ENCODE peak calls at places on chromosomes 2 and 18, in nine cellular contexts. F is heart right ventricle, H is mesenchymal stem cell, L is A673, B is testis, J is transverse colon, O is fibroblast of lung, M is adrenal gland, G is left ventricle myocardium inferior. N is an unnamed sample.
A peak's percentile ranks its signal among the peaks of the same experiment; 100 is the strongest.

GRCh38 chr2:200578778-200579177 is 7.0 kb upstream of the AOX1 start:
- DNase-seq in F (no peak), H (peak; percentile 45), L (peak; percentile 48), B (no peak), J (no peak), O (peak; percentile 13), M (peak; percentile 35), G (no peak), N (no peak)

GRCh38 chr2:185222311-185222710 is 516.3 kb upstream of the FSIP2 start:
- DNase-seq in F (no peak), H (no peak), L (no peak), B (no peak), J (no peak), O (peak; percentile 25), M (no peak), G (no peak), N (no peak)

GRCh38 chr2:45458909-45459563 is 152.0 kb downstream of the SRBD1 start:
- DNase-seq in F (no peak), H (peak; percentile 58), L (peak; percentile 25), B (no peak), J (peak; percentile 26), O (peak; percentile 77), M (peak; percentile 25), G (no peak), N (no peak)

GRCh38 chr18:66795011-66795410 is 191.1 kb upstream of the CDH19 start:
- DNase-seq in F (no peak), H (peak; percentile 17), L (peak; percentile 12), B (no peak), J (no peak), O (peak; percentile 88), M (no peak), G (no peak), N (no peak)

GRCh38 chr18:10259934-10260333 is 194.5 kb upstream of the APCDD1 start:
- DNase-seq in F (no peak), H (no peak), L (no peak), B (no peak), J (no peak), O (peak; percentile 42), M (no peak), G (no peak), N (no peak)

GRCh38 chr2:129248183-129248582 is 731.3 kb upstream of the RAB6C start:
- DNase-seq in F (no peak), H (peak; percentile 23), L (peak; percentile 15), B (no peak), J (no peak), O (peak; percentile 68), M (no peak), G (no peak), N (no peak)

GRCh38 chr2:82839046-82839445 is 1620.0 kb downstream of the SUCLG1 start:
- DNase-seq in F (no peak), H (peak; percentile 1), L (no peak), B (no peak), J (no peak), O (peak; percentile 18), M (no peak), G (no peak), N (no peak)

GRCh38 chr2:231604101-231604684 is 11.5 kb downstream of the TEX44 start:
- DNase-seq in F (no peak), H (no peak), L (no peak), B (peak; percentile 48), J (peak; percentile 61), O (no peak), M (no peak), G (peak; percentile 46), N (no peak)

GRCh38 chr2:197092431-197092830 is 165.9 kb upstream of the PGAP1 start:
- DNase-seq in F (no peak), H (peak; percentile 92), L (peak; percentile 90), B (peak; percentile 48), J (peak; percentile 20), O (peak; percentile 75), M (peak; percentile 57), G (no peak), N (no peak)

GRCh38 chr2:178397002-178397605 is 53.9 kb downstream of the PRKRA start:
- DNase-seq in F (no peak), H (peak; percentile 66), L (peak; percentile 61), B (no peak), J (no peak), O (peak; percentile 26), M (no peak), G (no peak), N (no peak)

GRCh38 chr2:26652361-26653041 is 11.3 kb upstream of the CIB4 start:
- DNase-seq in F (no peak), H (peak; percentile 95), L (peak; percentile 62), B (peak; percentile 17), J (peak; percentile 13), O (no peak), M (peak; percentile 42), G (no peak), N (no peak)

GRCh38 chr2:149431337-149431736 is 101.0 kb downstream of the LYPD6 start:
- DNase-seq in F (no peak), H (peak; percentile 71), L (no peak), B (no peak), J (no peak), O (peak; percentile 28), M (no peak), G (no peak), N (no peak)

DNA sequence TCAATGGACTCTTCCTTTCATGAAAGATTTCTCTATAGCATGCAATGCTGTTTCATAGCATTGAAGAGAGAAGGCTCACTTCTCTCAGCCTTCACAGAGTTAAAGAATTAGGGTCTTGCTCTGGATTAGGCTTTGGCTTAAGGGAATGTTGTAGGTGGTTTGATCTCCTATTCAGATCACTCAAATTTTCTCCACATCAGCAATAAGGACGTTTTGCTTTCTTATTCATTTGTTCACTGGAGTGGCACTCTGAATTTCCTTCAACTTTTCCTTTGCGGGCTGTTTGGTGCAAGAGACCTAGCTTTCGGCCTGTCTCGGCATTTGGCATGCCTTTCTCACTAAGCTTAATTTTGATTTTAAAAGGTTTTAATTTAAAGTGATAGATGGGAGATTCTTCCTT is 131.6 kb downstream of the RBMS1 start:
- DNase-seq in F (no peak), H (no peak), L (no peak), B (no peak), J (no peak), O (no peak), M (no peak), G (no peak), N (no peak)
- H3K4me1 ChIP-seq in F (peaks cover 82% of the 10 kb centered on the region), H (peaks cover 9% of the 10 kb centered on the region), L (peaks cover 47% of the 10 kb centered on the region), B (peaks cover 3% of the 10 kb centered on the region), J (peaks cover 7% of the 10 kb centered on the region), O (peaks cover 9% of the 10 kb centered on the region), M (peaks cover 49% of the 10 kb centered on the region), G (peaks cover 96% of the 10 kb centered on the region), N (no peaks in the 10 kb centered on the region)

GRCh38 chr2:150482111-150482510 is 5.4 kb downstream of the RND3 start:
- DNase-seq in F (no peak), H (peak; percentile 45), L (no peak), B (no peak), J (no peak), O (no peak), M (no peak), G (no peak), N (no peak)

GRCh38 chr2:150483532-150483931 is 3.9 kb downstream of the RND3 start:
- DNase-seq in F (no peak), H (no peak), L (no peak), B (no peak), J (no peak), O (no peak), M (no peak), G (no peak), N (no peak)

GRCh38 chr2:150480971-150481830 is 6.3 kb downstream of the RND3 start:
- DNase-seq in F (no peak), H (no peak), L (no peak), B (no peak), J (no peak), O (no peak), M (no peak), G (no peak), N (no peak)

GRCh38 chr2:150484006-150484405 is 3.5 kb downstream of the RND3 start:
- DNase-seq in F (no peak), H (no peak), L (no peak), B (no peak), J (no peak), O (no peak), M (no peak), G (no peak), N (no peak)

GRCh38 chr2:150482667-150483260 is 4.7 kb downstream of the RND3 start:
- DNase-seq in F (no peak), H (peak; percentile 52), L (no peak), B (no peak), J (no peak), O (no peak), M (no peak), G (no peak), N (no peak)
- H3K4me1 ChIP-seq in F (peaks cover 56% of the 10 kb centered on the region), H (no peaks in the 10 kb centered on the region), L (peaks cover 21% of the 10 kb centered on the region), B (peaks cover 4% of the 10 kb centered on the region), J (peaks cover 57% of the 10 kb centered on the region), O (peaks cover 12% of the 10 kb centered on the region), M (peaks cover 68% of the 10 kb centered on the region), G (peaks cover 90% of the 10 kb centered on the region), N (no peaks in the 10 kb centered on the region)

GRCh38 chr2:159497857-159498256 is 118.5 kb downstream of the BAZ2B start:
- DNase-seq in F (no peak), H (no peak), L (peak; percentile 14), B (no peak), J (no peak), O (no peak), M (no peak), G (no peak), N (no peak)
- H3K4me1 ChIP-seq in F (no peaks in the 10 kb centered on the region), H (no peaks in the 10 kb centered on the region), L (peaks cover 11% of the 10 kb centered on the region), B (no peaks in the 10 kb centered on the region), J (peaks cover 4% of the 10 kb centered on the region), O (no peaks in the 10 kb centered on the region), M (no peaks in the 10 kb centered on the region), G (peaks cover 9% of the 10 kb centered on the region), N (no peaks in the 10 kb centered on the region)

GRCh38 chr2:203744091-203744490 is 37.7 kb downstream of the CD28 start:
- DNase-seq in F (no peak), H (no peak), L (no peak), B (no peak), J (no peak), O (no peak), M (no peak), G (no peak), N (no peak)

GRCh38 chr2:203748331-203749126 is 42.1 kb downstream of the CD28 start:
- DNase-seq in F (no peak), H (no peak), L (no peak), B (no peak), J (no peak), O (no peak), M (no peak), G (no peak), N (no peak)

GRCh38 chr2:203741566-203741965 is 35.1 kb downstream of the CD28 start:
- DNase-seq in F (no peak), H (no peak), L (no peak), B (no peak), J (no peak), O (no peak), M (no peak), G (no peak), N (no peak)

GRCh38 chr2:203743441-203743932 is 37.0 kb downstream of the CD28 start:
- DNase-seq in F (no peak), H (peak; percentile 17), L (no peak), B (no peak), J (no peak), O (peak; percentile 23), M (peak; percentile 45), G (no peak), N (no peak)

DNA sequence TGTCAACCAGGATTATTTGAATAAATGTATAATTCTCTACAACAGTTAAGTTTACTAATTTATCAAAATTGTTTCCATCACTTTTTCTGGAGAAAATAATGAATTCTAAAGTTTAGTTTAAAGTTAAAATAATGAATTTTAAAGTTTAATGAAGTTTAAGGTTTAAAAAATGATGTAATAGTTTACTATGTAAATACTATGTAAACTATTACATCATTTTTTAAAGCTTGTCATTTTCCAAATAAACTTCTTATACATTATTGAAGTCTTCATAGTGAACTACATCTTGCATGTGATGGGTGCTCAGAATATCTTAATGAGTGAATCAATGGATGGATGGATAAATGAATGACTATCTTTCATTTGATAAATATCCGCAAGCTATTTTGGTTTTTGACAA is 38.8 kb downstream of the CD28 start:
- DNase-seq in F (no peak), H (no peak), L (no peak), B (no peak), J (no peak), O (no peak), M (no peak), G (no peak), N (no peak)
- H3K4me1 ChIP-seq in F (no peaks in the 10 kb centered on the region), H (peaks cover 3% of the 10 kb centered on the region), L (no peaks in the 10 kb centered on the region), B (no peaks in the 10 kb centered on the region), J (no peaks in the 10 kb centered on the region), O (no peaks in the 10 kb centered on the region), M (no peaks in the 10 kb centered on the region), G (no peaks in the 10 kb centered on the region), N (peaks cover 31% of the 10 kb centered on the region)

N was measured in effector memory CD4-positive, alpha-beta T cell.